ENCODE peak calls at places on chromosome 4, in nine cellular contexts. One of them, this sample, is unnamed. For H3K27me3, the result is how much of the 10 kb centered on the place peaks cover.

GRCh38 chr4:155972098-155972497 is 18.4 kb upstream of the CTSO start:
- DNase-seq in iPS DF 6.9: no peak
- DNase-seq in AG04450: no peak
- DNase-seq in fibroblast of lung: peak
- DNase-seq in IMR-90: peak
- DNase-seq in tibial artery: peak
- DNase-seq in mammary epithelial cell: no peak
- DNase-seq in PC-9: no peak
- DNase-seq in ascending aorta: no peak
- DNase-seq in this sample: no peak

GRCh38 chr4:174707277-174707676 is 121.8 kb downstream of the GLRA3 start:
- DNase-seq in PC-9: no peak
- DNase-seq in IMR-90: no peak
- DNase-seq in AG04450: no peak
- DNase-seq in mammary epithelial cell: no peak
- DNase-seq in iPS DF 6.9: no peak
- DNase-seq in tibial artery: no peak
- DNase-seq in fibroblast of lung: no peak
- DNase-seq in ascending aorta: no peak
- DNase-seq in this sample: no peak

GRCh38 chr4:98181815-98182214 is 38.5 kb upstream of the STPG2 start:
- DNase-seq in IMR-90: peak
- DNase-seq in iPS DF 6.9: no peak
- DNase-seq in tibial artery: no peak
- DNase-seq in ascending aorta: no peak
- DNase-seq in mammary epithelial cell: peak
- DNase-seq in PC-9: no peak
- DNase-seq in fibroblast of lung: peak
- DNase-seq in AG04450: no peak
- DNase-seq in this sample: no peak

GRCh38 chr4:56995525-56995924 is 16.8 kb downstream of the POLR2B start:
- DNase-seq in tibial artery: peak
- DNase-seq in IMR-90: peak
- DNase-seq in mammary epithelial cell: no peak
- DNase-seq in PC-9: no peak
- DNase-seq in AG04450: peak
- DNase-seq in iPS DF 6.9: no peak
- DNase-seq in fibroblast of lung: peak
- DNase-seq in ascending aorta: peak
- DNase-seq in this sample: no peak

GRCh38 chr4:8705161-8706145 is 112.9 kb downstream of the CPZ start:
- DNase-seq in iPS DF 6.9: no peak
- DNase-seq in tibial artery: peak
- DNase-seq in PC-9: no peak
- DNase-seq in IMR-90: no peak
- DNase-seq in ascending aorta: peak
- DNase-seq in fibroblast of lung: no peak
- DNase-seq in AG04450: no peak
- DNase-seq in mammary epithelial cell: no peak
- DNase-seq in this sample: no peak

GRCh38 chr4:61923179-61923578 is 723.1 kb downstream of the ADGRL3 start:
- DNase-seq in ascending aorta: no peak
- DNase-seq in IMR-90: no peak
- DNase-seq in tibial artery: no peak
- DNase-seq in AG04450: no peak
- DNase-seq in PC-9: no peak
- DNase-seq in mammary epithelial cell: no peak
- DNase-seq in iPS DF 6.9: no peak
- DNase-seq in fibroblast of lung: no peak
- DNase-seq in this sample: no peak

GRCh38 chr4:112514449-112515277 is 1.3 kb downstream of the NEUROG2 start:
- DNase-seq in tibial artery: no peak
- DNase-seq in iPS DF 6.9: no peak
- DNase-seq in mammary epithelial cell: no peak
- DNase-seq in PC-9: no peak
- DNase-seq in ascending aorta: no peak
- DNase-seq in AG04450: no peak
- DNase-seq in fibroblast of lung: no peak
- DNase-seq in IMR-90: no peak
- DNase-seq in this sample: no peak

GRCh38 chr4:38145741-38146140 is 185.5 kb downstream of the PTTG2 start:
- DNase-seq in mammary epithelial cell: no peak
- DNase-seq in fibroblast of lung: peak
- DNase-seq in AG04450: peak
- DNase-seq in iPS DF 6.9: no peak
- DNase-seq in tibial artery: no peak
- DNase-seq in PC-9: no peak
- DNase-seq in IMR-90: peak
- DNase-seq in ascending aorta: no peak
- DNase-seq in this sample: no peak

GRCh38 chr4:86961103-86961502 is 26.3 kb downstream of the AFF1 start:
- DNase-seq in mammary epithelial cell: no peak
- DNase-seq in AG04450: no peak
- DNase-seq in ascending aorta: no peak
- DNase-seq in IMR-90: no peak
- DNase-seq in tibial artery: no peak
- DNase-seq in fibroblast of lung: no peak
- DNase-seq in PC-9: no peak
- DNase-seq in iPS DF 6.9: no peak
- DNase-seq in this sample: no peak

GRCh38 chr4:141635726-141636076 is 682 bp upstream of the IL15 start:
- DNase-seq in PC-9: no peak
- DNase-seq in iPS DF 6.9: no peak
- DNase-seq in IMR-90: no peak
- DNase-seq in AG04450: no peak
- DNase-seq in tibial artery: no peak
- DNase-seq in mammary epithelial cell: no peak
- DNase-seq in ascending aorta: no peak
- DNase-seq in fibroblast of lung: no peak
- DNase-seq in this sample: no peak

GRCh38 chr4:141636771-141637460 is 533 bp downstream of the IL15 start:
- DNase-seq in IMR-90: peak
- DNase-seq in fibroblast of lung: peak
- DNase-seq in PC-9: peak
- DNase-seq in tibial artery: peak
- DNase-seq in mammary epithelial cell: peak
- DNase-seq in iPS DF 6.9: peak
- DNase-seq in ascending aorta: peak
- DNase-seq in AG04450: no peak
- DNase-seq in this sample: peak

GRCh38 chr4:141640692-141641091 is 4.3 kb downstream of the IL15 start:
- DNase-seq in IMR-90: no peak
- DNase-seq in PC-9: no peak
- DNase-seq in mammary epithelial cell: no peak
- DNase-seq in ascending aorta: no peak
- DNase-seq in iPS DF 6.9: no peak
- DNase-seq in AG04450: no peak
- DNase-seq in tibial artery: no peak
- DNase-seq in fibroblast of lung: no peak
- DNase-seq in this sample: no peak

GRCh38 chr4:141636077-141636770 is at the start of gene IL15:
- DNase-seq in AG04450: no peak
- DNase-seq in tibial artery: peak
- DNase-seq in PC-9: peak
- DNase-seq in IMR-90: peak
- DNase-seq in fibroblast of lung: peak
- DNase-seq in iPS DF 6.9: peak
- DNase-seq in ascending aorta: peak
- DNase-seq in mammary epithelial cell: peak
- DNase-seq in this sample: peak

GRCh38 chr4:141637565-141637964 is 1.2 kb downstream of the IL15 start:
- DNase-seq in fibroblast of lung: peak
- DNase-seq in PC-9: no peak
- DNase-seq in mammary epithelial cell: no peak
- DNase-seq in iPS DF 6.9: no peak
- DNase-seq in ascending aorta: no peak
- DNase-seq in AG04450: no peak
- DNase-seq in tibial artery: no peak
- DNase-seq in IMR-90: no peak
- DNase-seq in this sample: no peak
- H3K4me3 ChIP-seq in fibroblast of lung: peak
- H3K4me3 ChIP-seq in PC-9: peak
- H3K4me3 ChIP-seq in mammary epithelial cell: peak
- H3K4me3 ChIP-seq in iPS DF 6.9: no peak
- H3K4me3 ChIP-seq in ascending aorta: peak
- H3K4me3 ChIP-seq in AG04450: peak
- H3K4me3 ChIP-seq in tibial artery: peak
- H3K4me3 ChIP-seq in IMR-90: peak
- H3K4me3 ChIP-seq in this sample: peak

DNA sequence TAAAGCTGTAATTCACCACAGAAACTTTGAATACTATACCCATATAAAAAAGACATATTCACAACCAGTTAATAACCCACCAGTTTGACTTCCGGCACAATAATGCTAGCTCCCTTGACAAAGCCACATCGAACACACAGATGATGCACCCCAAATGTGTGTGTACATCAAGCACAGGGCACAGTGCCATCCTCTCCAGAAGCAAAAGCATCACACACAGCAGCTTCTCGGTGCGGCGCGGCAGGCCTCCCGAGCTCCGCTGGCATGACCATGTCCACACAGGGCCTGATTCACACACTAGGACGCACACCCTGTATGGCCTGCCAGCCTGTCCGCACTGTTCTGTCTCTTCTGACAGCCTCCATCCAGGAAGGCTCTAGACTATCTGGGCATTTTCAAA is 88.0 kb downstream of the LEF1 start:
- DNase-seq in mammary epithelial cell: no peak
- DNase-seq in tibial artery: no peak
- DNase-seq in AG04450: no peak
- DNase-seq in PC-9: no peak
- DNase-seq in iPS DF 6.9: no peak
- DNase-seq in IMR-90: no peak
- DNase-seq in ascending aorta: no peak
- DNase-seq in fibroblast of lung: no peak
- DNase-seq in this sample: no peak
- H3K27me3 ChIP-seq in mammary epithelial cell: under half
- H3K27me3 ChIP-seq in tibial artery: under half
- H3K27me3 ChIP-seq in AG04450: under half
- H3K27me3 ChIP-seq in PC-9: under half
- H3K27me3 ChIP-seq in iPS DF 6.9: under half
- H3K27me3 ChIP-seq in IMR-90: under half
- H3K27me3 ChIP-seq in ascending aorta: under half
- H3K27me3 ChIP-seq in fibroblast of lung: under half
- H3K27me3 ChIP-seq in this sample: under half

GRCh38 chr4:139017861-139018260 is 2.3 kb downstream of the NOCT start:
- DNase-seq in tibial artery: no peak
- DNase-seq in mammary epithelial cell: no peak
- DNase-seq in iPS DF 6.9: no peak
- DNase-seq in PC-9: no peak
- DNase-seq in AG04450: no peak
- DNase-seq in fibroblast of lung: peak
- DNase-seq in ascending aorta: no peak
- DNase-seq in IMR-90: no peak
- DNase-seq in this sample: no peak
- H3K4me3 ChIP-seq in tibial artery: no peak
- H3K4me3 ChIP-seq in mammary epithelial cell: no peak
- H3K4me3 ChIP-seq in iPS DF 6.9: no peak
- H3K4me3 ChIP-seq in PC-9: no peak
- H3K4me3 ChIP-seq in AG04450: peak
- H3K4me3 ChIP-seq in fibroblast of lung: peak
- H3K4me3 ChIP-seq in ascending aorta: no peak
- H3K4me3 ChIP-seq in IMR-90: no peak
- H3K4me3 ChIP-seq in this sample: no peak

GRCh38 chr4:6325791-6326290 is 56.2 kb downstream of the WFS1 start:
- DNase-seq in ascending aorta: no peak
- DNase-seq in IMR-90: no peak
- DNase-seq in fibroblast of lung: no peak
- DNase-seq in mammary epithelial cell: no peak
- DNase-seq in iPS DF 6.9: no peak
- DNase-seq in tibial artery: no peak
- DNase-seq in AG04450: no peak
- DNase-seq in PC-9: no peak
- DNase-seq in this sample: no peak
- H3K27me3 ChIP-seq in ascending aorta: under half
- H3K27me3 ChIP-seq in IMR-90: under half
- H3K27me3 ChIP-seq in fibroblast of lung: under half
- H3K27me3 ChIP-seq in mammary epithelial cell: under half
- H3K27me3 ChIP-seq in iPS DF 6.9: under half
- H3K27me3 ChIP-seq in tibial artery: under half
- H3K27me3 ChIP-seq in AG04450: under half
- H3K27me3 ChIP-seq in PC-9: under half
- H3K27me3 ChIP-seq in this sample: under half

DNA sequence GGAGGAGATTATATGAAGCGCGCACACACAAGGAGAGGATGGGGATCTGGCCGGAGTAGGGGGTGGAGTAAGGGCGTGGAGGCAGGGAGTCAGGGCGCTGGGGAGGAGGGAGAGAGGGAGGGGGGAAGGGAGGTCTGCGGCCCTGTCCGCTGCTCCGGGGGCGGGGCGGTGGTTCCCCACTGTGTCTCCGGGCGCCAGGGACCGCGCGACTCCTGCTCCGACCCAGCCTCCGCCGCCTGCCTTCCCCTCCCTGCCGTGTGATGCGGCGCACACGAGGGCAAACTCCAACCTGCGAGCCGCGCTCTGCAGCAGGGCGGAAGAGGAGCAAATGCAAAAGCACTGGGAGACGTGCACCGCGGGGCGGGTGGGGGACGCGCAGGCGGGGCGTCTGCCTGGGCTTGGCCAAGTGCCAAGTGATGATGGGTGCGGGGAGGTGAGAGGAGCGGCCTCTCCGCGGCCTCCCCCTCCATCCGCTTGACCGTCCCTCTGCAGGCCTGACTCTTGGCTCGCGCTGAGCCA is at the start of gene DCHS2:
- DNase-seq in PC-9: peak
- DNase-seq in AG04450: no peak
- DNase-seq in tibial artery: no peak
- DNase-seq in mammary epithelial cell: peak
- DNase-seq in iPS DF 6.9: no peak
- DNase-seq in ascending aorta: no peak
- DNase-seq in IMR-90: no peak
- DNase-seq in fibroblast of lung: no peak
- DNase-seq in this sample: peak
- H3K4me3 ChIP-seq in PC-9: no peak
- H3K4me3 ChIP-seq in AG04450: peak
- H3K4me3 ChIP-seq in tibial artery: peak
- H3K4me3 ChIP-seq in mammary epithelial cell: peak
- H3K4me3 ChIP-seq in iPS DF 6.9: peak
- H3K4me3 ChIP-seq in ascending aorta: peak
- H3K4me3 ChIP-seq in IMR-90: peak
- H3K4me3 ChIP-seq in fibroblast of lung: peak
- H3K4me3 ChIP-seq in this sample: peak

GRCh38 chr4:190016369-190017289 is 10.4 kb downstream of the FRG2 start:
- DNase-seq in tibial artery: no peak
- DNase-seq in IMR-90: no peak
- DNase-seq in iPS DF 6.9: no peak
- DNase-seq in ascending aorta: no peak
- DNase-seq in AG04450: no peak
- DNase-seq in mammary epithelial cell: no peak
- DNase-seq in PC-9: no peak
- DNase-seq in fibroblast of lung: no peak
- DNase-seq in this sample: no peak
- H3K27me3 ChIP-seq in tibial artery: half or more
- H3K27me3 ChIP-seq in IMR-90: half or more
- H3K27me3 ChIP-seq in iPS DF 6.9: half or more
- H3K27me3 ChIP-seq in ascending aorta: under half
- H3K27me3 ChIP-seq in AG04450: half or more
- H3K27me3 ChIP-seq in mammary epithelial cell: under half
- H3K27me3 ChIP-seq in PC-9: under half
- H3K27me3 ChIP-seq in fibroblast of lung: under half
- H3K27me3 ChIP-seq in this sample: under half